ENCODE peak calls at places on chromosomes 6 and 20, in nine cellular contexts. T is neuronal stem cell; W is heart left ventricle; B is midbrain; E is lung microvascular endothelial cell; Q is NCI-H1436; P is right lobe of liver; I is stimulated activated CD4-positive, alpha-beta T cell treated with anti-CD3 and anti-CD28 coated beads, Interleukin-4, amount 100 ng/mL, for 1 hour; O is HFF-Myc. Z is an unnamed sample.

GRCh38 chr6:617485-618100 is 39.3 kb downstream of the HUS1B start:
- DNase-seq in T (no peak), W (no peak), P (no peak), I (no peak), O (no peak), E (no peak), B (no peak), Q (no peak), Z (no peak)

GRCh38 chr6:140912686-140913085 is 1220.0 kb upstream of the GJE1 start:
- DNase-seq in Q (no peak), E (no peak), B (no peak), W (no peak), P (no peak), O (no peak), I (no peak), T (no peak), Z (no peak)

GRCh38 chr6:36621371-36621855 is 27.3 kb downstream of the SRSF3 start:
- DNase-seq in E (no peak), Q (no peak), O (no peak), W (no peak), P (peak; percentile 30), B (no peak), T (no peak), I (no peak), Z (no peak)

GRCh38 chr6:143701343-143702234 is 23.8 kb downstream of the PHACTR2 start:
- DNase-seq in P (no peak), E (no peak), I (no peak), Q (no peak), T (no peak), O (no peak), W (no peak), B (no peak), Z (no peak)

GRCh38 chr6:112781236-112781635 is 434.1 kb downstream of the RFPL4B start:
- DNase-seq in B (no peak), P (no peak), W (no peak), Q (no peak), O (no peak), I (no peak), T (no peak), E (peak; percentile 78), Z (peak; percentile 25)

GRCh38 chr6:33696538-33697518 is 14.7 kb downstream of the UQCC2 start:
- DNase-seq in B (no peak), O (peak; percentile 27), P (no peak), W (peak; percentile 82), Q (peak; percentile 61), T (no peak), E (peak; percentile 97), I (no peak), Z (no peak)

GRCh38 chr6:88376197-88376596 is 210.1 kb upstream of the CNR1 start:
- DNase-seq in Q (no peak), O (no peak), T (no peak), E (peak; percentile 18), B (no peak), I (no peak), W (no peak), P (no peak), Z (peak; percentile 7)

GRCh38 chr6:116447052-116447451 is 14.1 kb upstream of the CALHM6 start:
- DNase-seq in B (no peak), W (no peak), P (no peak), I (no peak), O (no peak), Q (no peak), E (peak; percentile 11), T (no peak), Z (peak; percentile 55)

GRCh38 chr6:110178626-110179405 is 654 bp downstream of the WASF1 start:
- DNase-seq in W (peak; percentile 64), T (peak; percentile 59), Q (peak; percentile 56), E (peak; percentile 75), O (peak; percentile 38), B (peak; percentile 70), I (peak; percentile 61), P (peak; percentile 57), Z (peak; percentile 72)

GRCh38 chr6:110538416-110539060 is 62.1 kb upstream of the SLC22A16 start:
- DNase-seq in Q (no peak), B (no peak), I (no peak), O (no peak), E (no peak), W (no peak), T (no peak), P (no peak), Z (peak; percentile 24)

GRCh38 chr20:46683939-46684750 is 5.1 kb downstream of the TP53RK start:
- DNase-seq in W (no peak), P (no peak), E (no peak), B (no peak), I (no peak), O (peak; percentile 70), T (peak; percentile 45), Q (no peak), Z (peak; percentile 84)

GRCh38 chr6:137872071-137872470 is 5.0 kb downstream of the TNFAIP3 start:
- DNase-seq in T (no peak), Q (no peak), P (no peak), W (no peak), E (peak; percentile 78), B (no peak), I (no peak), O (no peak), Z (no peak)

GRCh38 chr6:37056439-37057127 is 51.1 kb downstream of the FGD2 start:
- DNase-seq in I (no peak), W (no peak), O (no peak), E (no peak), Q (no peak), P (no peak), T (no peak), B (no peak), Z (no peak)

GRCh38 chr6:84457276-84457675 is 229.8 kb upstream of the CEP162 start:
- DNase-seq in P (no peak), Q (no peak), E (peak; percentile 76), I (no peak), B (no peak), O (no peak), W (no peak), T (no peak), Z (no peak)